ENCODE peak calls at places on chromosomes 16 and 17, in five cellular contexts. I is T-helper 17 cell; S is HCEC 1CT; P is NCI-H1105 treated with DMSO at 0.1 percent for 48 hours; D is activated CD4-positive, alpha-beta T cell treated with anti-CD3 and anti-CD28 coated beads, Interleukin-2, amount 10 ng/mL, durations not matched to agents 7 days and 5 days. R is an unnamed sample.

GRCh38 chr16:69404275-69404805 is 18.5 kb upstream of the TERF2 start:
- DNase-seq in D (no peak), S (peak; percentile 46), I (no peak), P (no peak), R (peak; percentile 62)

GRCh38 chr16:23903001-23903414 is 67.2 kb downstream of the PRKCB start:
- DNase-seq in S (no peak), D (no peak), I (no peak), P (no peak), R (peak; percentile 5)

GRCh38 chr17:44932526-44933097 is 15.0 kb downstream of the KIF18B start:
- DNase-seq in P (no peak), D (no peak), S (no peak), I (no peak), R (no peak)

GRCh38 chr16:54374136-54374535 is 87.5 kb upstream of the IRX3 start:
- DNase-seq in I (no peak), D (no peak), P (no peak), S (peak; percentile 39), R (peak; percentile 72)

GRCh38 chr17:64583055-64583454 is 76.3 kb downstream of the CEP95 start:
- DNase-seq in D (no peak), P (no peak), I (no peak), S (no peak), R (no peak)

GRCh38 chr17:82871056-82871775 is 31.4 kb upstream of the ZNF750 start:
- DNase-seq in S (no peak), D (no peak), P (no peak), I (no peak), R (no peak)

GRCh38 chr16:3578121-3578520 is 918 bp upstream of the NLRC3 start:
- DNase-seq in D (peak; percentile 51), S (no peak), P (no peak), I (no peak), R (no peak)

GRCh38 chr17:43457362-43457692 is 26.4 kb upstream of the DHX8 start:
- DNase-seq in D (no peak), P (no peak), S (no peak), I (no peak), R (no peak)

GRCh38 chr17:61235821-61236197 is 163.8 kb upstream of the TBX2 start:
- DNase-seq in D (no peak), P (no peak), S (no peak), I (no peak), R (peak; percentile 52)

GRCh38 chr17:413706-414440 is 61.3 kb upstream of the RPH3AL start:
- DNase-seq in D (no peak), P (no peak), S (no peak), I (no peak), R (no peak)

GRCh38 chr16:12833939-12834338 is 30.3 kb upstream of the CPPED1 start:
- DNase-seq in I (no peak), D (no peak), P (no peak), S (no peak), R (peak; percentile 22)

GRCh38 chr16:48393843-48394703 is 8.9 kb upstream of the SIAH1 start:
- DNase-seq in D (no peak), S (peak; percentile 48), P (no peak), I (no peak), R (peak; percentile 16)

GRCh38 chr17:19301274-19301946 is 61.1 kb downstream of the B9D1 start:
- DNase-seq in P (no peak), S (no peak), I (no peak), D (no peak), R (no peak)

GRCh38 chr17:82218349-82219075 is 5.9 kb upstream of the CCDC57 start:
- DNase-seq in P (no peak), I (no peak), S (no peak), D (no peak), R (no peak)

GRCh38 chr16:57621521-57622268 is 6.7 kb upstream of the ADGRG1 start:
- DNase-seq in I (no peak), D (no peak), S (no peak), P (no peak), R (no peak)

GRCh38 chr16:12111223-12111622 is 134.7 kb downstream of the SNX29 start:
- DNase-seq in D (no peak), P (no peak), S (no peak), I (no peak), R (no peak)

GRCh38 chr17:76467809-76468633 is 618 bp downstream of the AANAT start:
- DNase-seq in S (no peak), P (no peak), D (no peak), I (no peak), R (no peak)

GRCh38 chr17:57636274-57636673 is 108.8 kb downstream of the CCDC182 start:
- DNase-seq in I (no peak), P (no peak), D (no peak), S (no peak), R (no peak)

GRCh38 chr17:8552582-8553320 is 77.8 kb downstream of the MYH10 start:
- DNase-seq in S (peak; percentile 50), D (no peak), I (no peak), P (peak; percentile 15), R (peak; percentile 34)

GRCh38 chr17:79388556-79389295 is 222.1 kb downstream of the RBFOX3 start:
- DNase-seq in S (peak; percentile 29), D (peak; percentile 11), P (peak; percentile 39), I (no peak), R (peak; percentile 32)

GRCh38 chr16:81185416-81185815 is 53.1 kb upstream of the BCO1 start:
- DNase-seq in D (no peak), I (no peak), S (no peak), P (no peak), R (no peak)

GRCh38 chr17:79192503-79193500 is 118.2 kb downstream of the ENGASE start:
- DNase-seq in I (no peak), D (peak; percentile 43), S (no peak), P (no peak), R (peak; percentile 25)

GRCh38 chr17:74267579-74267978 is 6.5 kb upstream of the DNAI2 start:
- DNase-seq in D (no peak), P (no peak), S (no peak), I (no peak), R (no peak)

GRCh38 chr17:50080827-50081226 is 14.3 kb upstream of the PDK2 start:
- DNase-seq in D (no peak), P (no peak), S (no peak), I (no peak), R (no peak)

GRCh38 chr16:77171750-77172635 is 19.0 kb upstream of the MON1B start:
- DNase-seq in S (no peak), P (peak; percentile 48), I (no peak), D (peak; percentile 59), R (peak; percentile 56)

GRCh38 chr17:75352079-75352569 is 53.4 kb downstream of the GRB2 start:
- DNase-seq in D (no peak), I (no peak), P (peak; percentile 33), S (no peak), R (no peak)

GRCh38 chr17:29292992-29293889 is 707 bp downstream of the NUFIP2 start:
- DNase-seq in D (peak; percentile 62), S (peak; percentile 65), P (peak; percentile 42), I (peak; percentile 49), R (peak; percentile 69)

GRCh38 chr17:71068351-71068750 is 899.0 kb downstream of the KCNJ2 start:
- DNase-seq in D (no peak), S (no peak), I (no peak), P (no peak), R (no peak)

GRCh38 chr16:12754824-12755543 is 48.7 kb downstream of the CPPED1 start:
- DNase-seq in D (no peak), P (no peak), I (no peak), S (peak; percentile 57), R (peak; percentile 59)

GRCh38 chr16:13143551-13143950 is 242.2 kb downstream of the SHISA9 start:
- DNase-seq in I (no peak), P (no peak), S (no peak), D (no peak), R (no peak)

GRCh38 chr16:20740901-20741491 is 622 bp downstream of the THUMPD1 start:
- DNase-seq in S (peak; percentile 76), I (peak; percentile 87), D (peak; percentile 94), P (peak; percentile 55), R (peak; percentile 78)

GRCh38 chr17:27049104-27049784 is 244.7 kb upstream of the WSB1 start:
- DNase-seq in D (no peak), P (no peak), I (no peak), S (no peak), R (peak; percentile 7)

GRCh38 chr16:9199312-9199711 is 107.9 kb downstream of the HAPSTR1 start:
- DNase-seq in S (no peak), P (no peak), D (no peak), I (no peak), R (no peak)

GRCh38 chr16:2966043-2966802 is 2.1 kb downstream of the KREMEN2 start:
- DNase-seq in I (no peak), S (no peak), P (no peak), D (no peak), R (no peak)

GRCh38 chr16:78230832-78231231 is 131.4 kb downstream of the WWOX start:
- DNase-seq in P (no peak), I (no peak), D (no peak), S (peak; percentile 13), R (no peak)

GRCh38 chr17:8900626-8901585 is 33.4 kb upstream of the PIK3R6 start:
- DNase-seq in P (no peak), I (no peak), D (peak; percentile 45), S (no peak), R (no peak)

GRCh38 chr17:68595496-68595895 is 5.7 kb downstream of the FAM20A start:
- DNase-seq in I (no peak), D (no peak), S (no peak), P (no peak), R (no peak)

R was measured in EL.